ENCODE peak calls at places on chromosomes 3 and 15, in five cellular contexts. B, R, X, T and O are unnamed samples.

GRCh38 chr3:127750226-127751031 is 71.9 kb downstream of the MGLL start:
- DNase-seq in B (peak), R (no peak), X (no peak), T (peak), O (no peak)

GRCh38 chr3:38084019-38084968 is 45.3 kb downstream of the DLEC1 start:
- DNase-seq in B (no peak), R (peak), X (peak), T (no peak), O (no peak)

GRCh38 chr3:177106594-177106993 is 90.7 kb downstream of the TBL1XR1 start:
- DNase-seq in B (no peak), R (no peak), X (no peak), T (no peak), O (no peak)

GRCh38 chr3:195001261-195001660 is 269.7 kb downstream of the XXYLT1 start:
- DNase-seq in B (no peak), R (no peak), X (no peak), T (no peak), O (no peak)

GRCh38 chr3:72567474-72567873 is 280.8 kb downstream of the SHQ1 start:
- DNase-seq in B (no peak), R (no peak), X (no peak), T (no peak), O (no peak)

GRCh38 chr3:147341727-147342126 is 64.6 kb downstream of the ZIC4 start:
- DNase-seq in B (no peak), R (peak), X (no peak), T (no peak), O (no peak)

GRCh38 chr3:354433-354832 is 157.9 kb downstream of the CHL1 start:
- DNase-seq in B (peak), R (peak), X (no peak), T (no peak), O (no peak)

GRCh38 chr3:149058602-149059001 is 27.7 kb downstream of the HLTF start:
- DNase-seq in B (no peak), R (no peak), X (no peak), T (no peak), O (no peak)

GRCh38 chr3:27791956-27792355 is 69.8 kb upstream of the EOMES start:
- DNase-seq in B (no peak), R (no peak), X (no peak), T (no peak), O (no peak)

GRCh38 chr15:77998592-77998991 is 78.9 kb downstream of the TBC1D2B start:
- DNase-seq in B (no peak), R (no peak), X (no peak), T (no peak), O (no peak)

GRCh38 chr3:194577985-194578905 is 55.0 kb downstream of the TMEM44 start:
- DNase-seq in B (peak), R (peak), X (peak), T (no peak), O (no peak)

GRCh38 chr3:168544097-168544957 is 448.6 kb upstream of the GOLIM4 start:
- DNase-seq in B (no peak), R (no peak), X (no peak), T (no peak), O (no peak)

GRCh38 chr3:194322701-194323174 is 28.4 kb downstream of the CPN2 start:
- DNase-seq in B (peak), R (no peak), X (peak), T (peak), O (no peak)

GRCh38 chr3:189099031-189099471 is 72.7 kb upstream of the TPRG1 start:
- DNase-seq in B (no peak), R (no peak), X (peak), T (no peak), O (peak)